ENCODE peak calls at places on chromosomes 5 and 9, in four cellular contexts. One of them, this sample, is unnamed.

GRCh38 chr5:156147948-156148285 is 179.0 kb upstream of the SGCD start:
- DNase-seq in endodermal cell: no peak
- DNase-seq in lower lobe of right lung: no peak
- DNase-seq in fibroblast of lung: no peak
- DNase-seq in this sample: no peak

GRCh38 chr5:43601454-43602260 is 1.3 kb upstream of the NNT start:
- DNase-seq in endodermal cell: no peak
- DNase-seq in lower lobe of right lung: no peak
- DNase-seq in fibroblast of lung: peak; percentile 54
- DNase-seq in this sample: no peak

GRCh38 chr9:77843088-77843985 is 188.3 kb downstream of the GNAQ start:
- DNase-seq in fibroblast of lung: no peak
- DNase-seq in lower lobe of right lung: no peak
- DNase-seq in endodermal cell: peak; percentile 68
- DNase-seq in this sample: no peak

GRCh38 chr9:17802249-17802857 is 223.5 kb downstream of the SH3GL2 start:
- DNase-seq in lower lobe of right lung: no peak
- DNase-seq in endodermal cell: no peak
- DNase-seq in fibroblast of lung: peak; percentile 42
- DNase-seq in this sample: no peak

GRCh38 chr5:176176231-176176630 is 62.0 kb upstream of the SIMC1 start:
- DNase-seq in endodermal cell: no peak
- DNase-seq in lower lobe of right lung: no peak
- DNase-seq in fibroblast of lung: no peak
- DNase-seq in this sample: no peak

GRCh38 chr5:56581426-56581825 is 233.9 kb upstream of the MAP3K1 start:
- DNase-seq in lower lobe of right lung: no peak
- DNase-seq in endodermal cell: no peak
- DNase-seq in fibroblast of lung: no peak
- DNase-seq in this sample: no peak

GRCh38 chr5:106116682-106117081 is 1554.1 kb downstream of the EFNA5 start:
- DNase-seq in endodermal cell: no peak
- DNase-seq in lower lobe of right lung: no peak
- DNase-seq in fibroblast of lung: peak; percentile 87
- DNase-seq in this sample: no peak

GRCh38 chr5:104048231-104048630 is 485.6 kb upstream of the NUDT12 start:
- DNase-seq in lower lobe of right lung: no peak
- DNase-seq in endodermal cell: no peak
- DNase-seq in fibroblast of lung: no peak
- DNase-seq in this sample: no peak

GRCh38 chr5:476814-477175 is 33.8 kb downstream of the EXOC3 start:
- DNase-seq in endodermal cell: no peak
- DNase-seq in fibroblast of lung: no peak
- DNase-seq in lower lobe of right lung: no peak
- DNase-seq in this sample: no peak

GRCh38 chr5:170534177-170534576 is 30.4 kb downstream of the KCNIP1 start:
- DNase-seq in endodermal cell: peak; percentile 52
- DNase-seq in fibroblast of lung: no peak
- DNase-seq in lower lobe of right lung: no peak
- DNase-seq in this sample: no peak

GRCh38 chr9:76004526-76004925 is 114.1 kb downstream of the PCSK5 start:
- DNase-seq in lower lobe of right lung: no peak
- DNase-seq in fibroblast of lung: no peak
- DNase-seq in endodermal cell: no peak
- DNase-seq in this sample: no peak

GRCh38 chr9:76013797-76014196 is 123.3 kb downstream of the PCSK5 start:
- DNase-seq in endodermal cell: no peak
- DNase-seq in lower lobe of right lung: no peak
- DNase-seq in fibroblast of lung: no peak
- DNase-seq in this sample: no peak

DNA sequence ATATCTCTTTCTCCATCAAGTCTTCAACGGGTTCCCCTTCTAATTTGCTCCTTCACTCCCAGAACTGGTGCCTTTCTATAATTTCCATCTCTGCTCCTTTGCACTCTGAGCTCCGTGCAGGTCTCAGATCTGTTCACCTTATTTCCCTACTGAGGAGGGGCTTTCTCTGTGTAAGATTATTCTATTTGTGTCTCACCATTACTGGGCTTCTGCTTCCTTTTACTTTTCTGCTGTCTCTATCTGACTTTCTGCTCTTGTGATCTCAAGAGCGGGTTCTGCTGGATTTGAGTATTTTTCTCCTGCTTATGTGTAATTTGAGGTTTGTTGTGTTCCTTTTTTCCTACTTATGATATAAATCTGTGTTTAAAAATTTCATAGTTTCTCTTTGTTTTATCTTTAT is 117.5 kb downstream of the PCSK5 start:
- DNase-seq in fibroblast of lung: no peak
- DNase-seq in endodermal cell: no peak
- DNase-seq in lower lobe of right lung: no peak
- DNase-seq in this sample: no peak
- H3K4me1 ChIP-seq in fibroblast of lung: no peaks in the 10 kb centered on the region
- H3K4me1 ChIP-seq in endodermal cell: no peaks in the 10 kb centered on the region
- H3K4me1 ChIP-seq in lower lobe of right lung: peaks cover 4% of the 10 kb centered on the region
- H3K4me1 ChIP-seq in this sample: no peaks in the 10 kb centered on the region

GRCh38 chr9:114804504-114804903 is 1.3 kb downstream of the TNFSF15 start:
- DNase-seq in fibroblast of lung: peak; percentile 81
- DNase-seq in lower lobe of right lung: no peak
- DNase-seq in endodermal cell: no peak
- DNase-seq in this sample: no peak

GRCh38 chr9:114803886-114804285 is 2.0 kb downstream of the TNFSF15 start:
- DNase-seq in lower lobe of right lung: no peak
- DNase-seq in endodermal cell: no peak
- DNase-seq in fibroblast of lung: peak; percentile 63
- DNase-seq in this sample: no peak

GRCh38 chr9:114805670-114806551 is at the start of gene TNFSF15:
- DNase-seq in endodermal cell: peak; percentile 82
- DNase-seq in fibroblast of lung: peak; percentile 15
- DNase-seq in lower lobe of right lung: peak; percentile 70
- DNase-seq in this sample: peak; percentile 28

GRCh38 chr9:114803459-114803858 is 2.4 kb downstream of the TNFSF15 start:
- DNase-seq in endodermal cell: peak; percentile 68
- DNase-seq in lower lobe of right lung: no peak
- DNase-seq in fibroblast of lung: no peak
- DNase-seq in this sample: no peak

GRCh38 chr9:114806571-114806970 is 732 bp upstream of the TNFSF15 start:
- DNase-seq in lower lobe of right lung: no peak
- DNase-seq in fibroblast of lung: no peak
- DNase-seq in endodermal cell: no peak
- DNase-seq in this sample: no peak
- H3K4me3 ChIP-seq in lower lobe of right lung: peak overlapping the region; percentile 46
- H3K4me3 ChIP-seq in fibroblast of lung: no peak overlapping the region
- H3K4me3 ChIP-seq in endodermal cell: no peak overlapping the region
- H3K4me3 ChIP-seq in this sample: no peak overlapping the region

DNA sequence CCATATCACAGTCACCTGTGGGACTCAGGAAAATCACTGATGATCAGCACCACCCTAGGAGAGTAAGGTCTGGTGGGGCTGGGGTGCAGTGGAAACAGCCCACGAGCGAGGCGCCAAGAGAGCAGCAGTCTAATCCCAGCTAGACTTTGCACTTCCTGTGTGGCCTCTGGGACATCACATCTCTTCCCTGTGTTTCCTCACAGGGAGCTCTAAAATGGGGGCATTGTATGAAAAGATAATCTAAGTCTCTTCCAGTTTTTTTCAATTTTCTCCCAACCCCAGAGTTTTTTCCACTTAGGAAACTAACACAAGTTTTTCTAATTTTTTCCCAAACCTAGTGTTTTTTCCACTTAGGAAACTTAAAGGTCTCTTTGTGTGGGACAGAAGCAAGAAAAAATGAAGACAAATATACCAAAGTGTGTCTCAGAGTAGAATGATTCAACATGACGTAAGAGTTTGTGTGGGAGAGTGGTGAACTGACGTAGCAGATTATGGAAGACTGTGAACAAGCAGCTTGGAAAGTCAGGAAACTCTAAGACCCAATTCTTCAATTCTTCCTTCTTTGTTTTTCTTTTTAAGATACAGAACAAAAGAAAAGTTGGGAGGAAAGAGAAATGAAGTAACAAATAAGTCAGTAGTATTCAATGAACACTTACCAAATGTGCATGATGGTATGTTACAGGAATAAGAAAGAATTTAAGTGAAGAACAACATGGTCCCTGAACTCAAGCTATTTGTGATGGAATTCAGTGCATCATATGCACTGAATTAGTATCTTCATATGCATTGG is 51.3 kb downstream of the LHFPL2 start:
- DNase-seq in endodermal cell: no peak
- DNase-seq in lower lobe of right lung: no peak
- DNase-seq in fibroblast of lung: peak; percentile 90
- DNase-seq in this sample: no peak
- H3K4me1 ChIP-seq in endodermal cell: no peaks in the 10 kb centered on the region
- H3K4me1 ChIP-seq in lower lobe of right lung: peaks cover 19% of the 10 kb centered on the region
- H3K4me1 ChIP-seq in fibroblast of lung: peaks cover 36% of the 10 kb centered on the region
- H3K4me1 ChIP-seq in this sample: no peaks in the 10 kb centered on the region

DNA sequence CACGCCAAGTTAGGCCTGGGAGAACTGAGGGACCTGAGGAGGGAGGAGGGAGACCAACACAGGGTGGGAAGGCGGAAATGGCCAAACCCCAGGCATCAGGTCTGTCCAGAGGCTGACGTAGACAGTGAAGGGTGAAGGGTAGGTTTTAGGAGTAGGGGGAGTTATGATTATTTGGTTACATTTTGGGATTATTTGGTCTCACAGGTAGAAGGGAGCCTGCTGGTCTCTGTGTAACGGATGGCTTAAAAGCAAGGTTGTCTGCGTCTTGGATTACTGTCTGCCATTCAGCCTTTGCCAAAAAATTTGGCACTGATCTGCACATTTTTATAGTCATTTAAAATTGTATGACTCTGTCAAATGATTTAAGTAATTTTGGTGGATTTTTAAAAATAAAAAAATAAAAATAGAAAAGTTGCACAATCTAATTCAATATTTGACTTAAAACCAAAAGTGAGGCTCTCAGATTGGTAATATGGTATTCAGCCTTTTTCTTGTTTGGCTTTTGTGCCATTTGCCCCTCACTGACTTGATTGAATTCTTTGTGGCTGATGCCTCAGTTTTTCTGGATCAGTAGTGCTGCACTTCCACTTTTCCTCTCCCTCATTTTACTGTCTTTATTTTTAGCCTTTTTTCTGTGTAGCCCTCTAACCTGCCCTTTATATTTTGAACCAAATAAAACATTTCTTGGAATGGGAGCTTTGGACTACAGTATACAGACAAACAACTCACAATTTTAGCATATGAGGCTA is 3.6 kb upstream of the MSMP start:
- DNase-seq in endodermal cell: peak; percentile 82
- DNase-seq in fibroblast of lung: no peak
- DNase-seq in lower lobe of right lung: peak; percentile 56
- DNase-seq in this sample: no peak
- H3K4me3 ChIP-seq in endodermal cell: peak overlapping the region; percentile 85
- H3K4me3 ChIP-seq in fibroblast of lung: peak overlapping the region; percentile 53
- H3K4me3 ChIP-seq in lower lobe of right lung: peak overlapping the region; percentile 68
- H3K4me3 ChIP-seq in this sample: peak overlapping the region; percentile 68

GRCh38 chr9:136029556-136029955 is 65.5 kb downstream of the NACC2 start:
- DNase-seq in fibroblast of lung: no peak
- DNase-seq in lower lobe of right lung: no peak
- DNase-seq in endodermal cell: peak; percentile 29
- DNase-seq in this sample: no peak
- H3K4me1 ChIP-seq in fibroblast of lung: no peaks in the 10 kb centered on the region
- H3K4me1 ChIP-seq in lower lobe of right lung: peaks cover 35% of the 10 kb centered on the region
- H3K4me1 ChIP-seq in endodermal cell: no peaks in the 10 kb centered on the region
- H3K4me1 ChIP-seq in this sample: no peaks in the 10 kb centered on the region

GRCh38 chr9:27308691-27309390 is 11.9 kb upstream of the EQTN start:
- DNase-seq in endodermal cell: peak; percentile 53
- DNase-seq in lower lobe of right lung: no peak
- DNase-seq in fibroblast of lung: no peak
- DNase-seq in this sample: no peak

GRCh38 chr9:27303219-27303618 is 6.3 kb upstream of the EQTN start:
- DNase-seq in lower lobe of right lung: no peak
- DNase-seq in endodermal cell: peak; percentile 63
- DNase-seq in fibroblast of lung: no peak
- DNase-seq in this sample: no peak
- H3K4me3 ChIP-seq in lower lobe of right lung: no peak overlapping the region
- H3K4me3 ChIP-seq in endodermal cell: no peak overlapping the region
- H3K4me3 ChIP-seq in fibroblast of lung: no peak overlapping the region
- H3K4me3 ChIP-seq in this sample: no peak overlapping the region

GRCh38 chr9:133115604-133116345 is 5.3 kb downstream of the RALGDS start:
- DNase-seq in endodermal cell: no peak
- DNase-seq in lower lobe of right lung: peak; percentile 49
- DNase-seq in fibroblast of lung: no peak
- DNase-seq in this sample: peak; percentile 42
- H3K4me1 ChIP-seq in endodermal cell: peaks cover 9% of the 10 kb centered on the region
- H3K4me1 ChIP-seq in lower lobe of right lung: peaks cover 89% of the 10 kb centered on the region
- H3K4me1 ChIP-seq in fibroblast of lung: peaks cover 14% of the 10 kb centered on the region
- H3K4me1 ChIP-seq in this sample: peaks cover 41% of the 10 kb centered on the region

GRCh38 chr5:134115806-134116175 is 1.3 kb downstream of the TCF7 start:
- DNase-seq in lower lobe of right lung: no peak
- DNase-seq in endodermal cell: no peak
- DNase-seq in fibroblast of lung: no peak
- DNase-seq in this sample: no peak
- H3K4me3 ChIP-seq in lower lobe of right lung: peak overlapping the region; percentile 74
- H3K4me3 ChIP-seq in endodermal cell: peak overlapping the region; percentile 76
- H3K4me3 ChIP-seq in fibroblast of lung: peak overlapping the region; percentile 62
- H3K4me3 ChIP-seq in this sample: no peak overlapping the region

GRCh38 chr5:151018846-151019245 is 1.5 kb upstream of the GPX3 start:
- DNase-seq in fibroblast of lung: no peak
- DNase-seq in lower lobe of right lung: no peak
- DNase-seq in endodermal cell: no peak
- DNase-seq in this sample: no peak
- H3K4me1 ChIP-seq in fibroblast of lung: peaks cover 22% of the 10 kb centered on the region
- H3K4me1 ChIP-seq in lower lobe of right lung: peaks cover 61% of the 10 kb centered on the region
- H3K4me1 ChIP-seq in endodermal cell: no peaks in the 10 kb centered on the region
- H3K4me1 ChIP-seq in this sample: no peaks in the 10 kb centered on the region

GRCh38 chr9:137255448-137256114 is 454 bp downstream of the NELFB start:
- DNase-seq in fibroblast of lung: peak; percentile 28
- DNase-seq in lower lobe of right lung: peak; percentile 79
- DNase-seq in endodermal cell: no peak
- DNase-seq in this sample: no peak
- H3K4me3 ChIP-seq in fibroblast of lung: peak overlapping the region; percentile 93
- H3K4me3 ChIP-seq in lower lobe of right lung: peak overlapping the region; percentile 100
- H3K4me3 ChIP-seq in endodermal cell: peak overlapping the region; percentile 94
- H3K4me3 ChIP-seq in this sample: peak overlapping the region; percentile 97

This sample was measured in right lobe of liver.